ENCODE peak calls at places on chromosomes 1 and 21, in five cellular contexts. O is body of pancreas, A is adrenal gland, T is choroid plexus epithelial cell, Y is MM.1S. P is an unnamed sample.

GRCh38 chr1:119139393-119139792 is 1.1 kb downstream of the WARS2 start:
- DNase-seq in O (no peak), A (no peak), T (no peak), Y (peak; percentile 49), P (no peak)

GRCh38 chr1:97870574-97870973 is 50.3 kb downstream of the DPYD start:
- DNase-seq in O (no peak), A (no peak), T (no peak), Y (no peak), P (no peak)

GRCh38 chr1:169486281-169486904 is 649 bp upstream of the SLC19A2 start:
- DNase-seq in O (peak; percentile 28), A (peak; percentile 73), T (peak; percentile 70), Y (no peak), P (peak; percentile 66)

GRCh38 chr1:101302831-101303511 is 66.2 kb downstream of the S1PR1 start:
- DNase-seq in O (no peak), A (peak; percentile 44), T (no peak), Y (no peak), P (peak; percentile 39)

GRCh38 chr1:196209983-196210382 is 398.3 kb downstream of the KCNT2 start:
- DNase-seq in O (no peak), A (no peak), T (peak; percentile 19), Y (no peak), P (peak; percentile 64)

GRCh38 chr1:22323141-22323845 is 128.4 kb upstream of the ZBTB40 start:
- DNase-seq in O (no peak), A (no peak), T (no peak), Y (no peak), P (no peak)

GRCh38 chr1:59128784-59129227 is 168.1 kb upstream of the FGGY start:
- DNase-seq in O (no peak), A (no peak), T (peak; percentile 43), Y (no peak), P (peak; percentile 79)

GRCh38 chr1:2914702-2915101 is 106.6 kb upstream of the ACTRT2 start:
- DNase-seq in O (no peak), A (no peak), T (no peak), Y (no peak), P (no peak)

GRCh38 chr1:4597020-4597419 is 57.4 kb upstream of the AJAP1 start:
- DNase-seq in O (no peak), A (no peak), T (no peak), Y (no peak), P (no peak)

GRCh38 chr1:118949317-118949716 is 38.8 kb downstream of the TBX15 start:
- DNase-seq in O (peak; percentile 5), A (no peak), T (peak; percentile 80), Y (no peak), P (peak; percentile 47)

GRCh38 chr21:42579456-42580075 is 65.9 kb downstream of the SLC37A1 start:
- DNase-seq in O (no peak), A (no peak), T (no peak), Y (no peak), P (no peak)

GRCh38 chr1:227885135-227885647 is 62.5 kb downstream of the WNT9A start:
- DNase-seq in O (no peak), A (no peak), T (no peak), Y (no peak), P (no peak)

GRCh38 chr1:25907473-25908058 is 1.3 kb upstream of the STMN1 start:
- DNase-seq in O (no peak), A (no peak), T (no peak), Y (no peak), P (no peak)

GRCh38 chr1:174358344-174358743 is 89.4 kb upstream of the GPR52 start:
- DNase-seq in O (no peak), A (no peak), T (peak; percentile 35), Y (no peak), P (no peak)

GRCh38 chr1:182671779-182672486 is 12.5 kb downstream of the RGS8 start:
- DNase-seq in O (no peak), A (no peak), T (no peak), Y (no peak), P (no peak)

GRCh38 chr1:43995984-43996732 is 4.8 kb downstream of the CCDC24 start:
- DNase-seq in O (no peak), A (no peak), T (no peak), Y (no peak), P (no peak)

GRCh38 chr1:84000954-84001495 is 2.1 kb upstream of the TTLL7 start:
- DNase-seq in O (no peak), A (no peak), T (peak; percentile 3), Y (peak; percentile 27), P (no peak)

GRCh38 chr1:92485374-92486250 is 1.1 kb downstream of the GFI1 start:
- DNase-seq in O (peak; percentile 87), A (peak; percentile 23), T (peak; percentile 85), Y (peak; percentile 96), P (no peak)

GRCh38 chr1:234840843-234841242 is 230.9 kb upstream of the IRF2BP2 start:
- DNase-seq in O (no peak), A (no peak), T (no peak), Y (no peak), P (no peak)

GRCh38 chr1:89615676-89616598 is 17.0 kb upstream of the LRRC8C start:
- DNase-seq in O (peak; percentile 21), A (no peak), T (no peak), Y (peak; percentile 30), P (no peak)

GRCh38 chr1:116677474-116678062 is 10.0 kb upstream of the IGSF3 start:
- DNase-seq in O (no peak), A (no peak), T (no peak), Y (no peak), P (no peak)

GRCh38 chr1:234600418-234601216 is 9.4 kb downstream of the IRF2BP2 start:
- DNase-seq in O (peak; percentile 81), A (peak; percentile 66), T (peak; percentile 67), Y (peak; percentile 80), P (peak; percentile 72)

GRCh38 chr1:107141491-107142369 is 891 bp downstream of the NTNG1 start:
- DNase-seq in O (no peak), A (no peak), T (peak; percentile 68), Y (peak; percentile 19), P (peak; percentile 66)

GRCh38 chr1:107358611-107359342 is 217.9 kb downstream of the NTNG1 start:
- DNase-seq in O (no peak), A (no peak), T (no peak), Y (no peak), P (no peak)

GRCh38 chr1:211017066-211017691 is 116.8 kb downstream of the KCNH1 start:
- DNase-seq in O (no peak), A (no peak), T (no peak), Y (no peak), P (no peak)

GRCh38 chr1:168179411-168180147 is 817 bp downstream of the TIPRL start:
- DNase-seq in O (no peak), A (no peak), T (peak; percentile 45), Y (peak; percentile 37), P (peak; percentile 20)

GRCh38 chr1:5949761-5950100 is 42.5 kb downstream of the NPHP4 start:
- DNase-seq in O (no peak), A (no peak), T (no peak), Y (no peak), P (no peak)

GRCh38 chr1:6956488-6957159 is 171.4 kb downstream of the CAMTA1 start:
- DNase-seq in O (no peak), A (no peak), T (no peak), Y (no peak), P (no peak)

GRCh38 chr1:227793948-227794812 is 21.3 kb upstream of the PRSS38 start:
- DNase-seq in O (peak; percentile 28), A (no peak), T (peak; percentile 70), Y (no peak), P (peak; percentile 71)

GRCh38 chr1:185170291-185170848 is 13.4 kb downstream of the SWT1 start:
- DNase-seq in O (peak; percentile 50), A (peak; percentile 54), T (peak; percentile 80), Y (peak; percentile 76), P (peak; percentile 75)

GRCh38 chr1:5927506-5928370 is 64.5 kb downstream of the NPHP4 start:
- DNase-seq in O (no peak), A (no peak), T (no peak), Y (no peak), P (no peak)

GRCh38 chr1:10720635-10721034 is 75.8 kb downstream of the CASZ1 start:
- DNase-seq in O (no peak), A (no peak), T (no peak), Y (no peak), P (no peak)

GRCh38 chr1:85583355-85584263 is 3.0 kb downstream of the CCN1 start:
- DNase-seq in O (no peak), A (no peak), T (peak; percentile 53), Y (no peak), P (peak; percentile 77)
- H3K4me3 ChIP-seq in O (no peak overlapping the region), A (no peak overlapping the region), T (peak overlapping the region; percentile 70), Y (no peak overlapping the region), P (peak overlapping the region; percentile 94)

GRCh38 chr1:33298623-33299277 is 22.1 kb downstream of the A3GALT2 start:
- DNase-seq in O (peak; percentile 67), A (peak; percentile 79), T (peak; percentile 74), Y (peak; percentile 58), P (peak; percentile 71)

GRCh38 chr1:33296824-33297223 is 24.1 kb downstream of the A3GALT2 start:
- DNase-seq in O (no peak), A (no peak), T (no peak), Y (no peak), P (no peak)

GRCh38 chr1:33296082-33296458 is 24.8 kb downstream of the A3GALT2 start:
- DNase-seq in O (no peak), A (no peak), T (no peak), Y (no peak), P (no peak)

GRCh38 chr1:33299461-33300155 is 21.3 kb downstream of the A3GALT2 start:
- DNase-seq in O (no peak), A (no peak), T (no peak), Y (no peak), P (no peak)

DNA sequence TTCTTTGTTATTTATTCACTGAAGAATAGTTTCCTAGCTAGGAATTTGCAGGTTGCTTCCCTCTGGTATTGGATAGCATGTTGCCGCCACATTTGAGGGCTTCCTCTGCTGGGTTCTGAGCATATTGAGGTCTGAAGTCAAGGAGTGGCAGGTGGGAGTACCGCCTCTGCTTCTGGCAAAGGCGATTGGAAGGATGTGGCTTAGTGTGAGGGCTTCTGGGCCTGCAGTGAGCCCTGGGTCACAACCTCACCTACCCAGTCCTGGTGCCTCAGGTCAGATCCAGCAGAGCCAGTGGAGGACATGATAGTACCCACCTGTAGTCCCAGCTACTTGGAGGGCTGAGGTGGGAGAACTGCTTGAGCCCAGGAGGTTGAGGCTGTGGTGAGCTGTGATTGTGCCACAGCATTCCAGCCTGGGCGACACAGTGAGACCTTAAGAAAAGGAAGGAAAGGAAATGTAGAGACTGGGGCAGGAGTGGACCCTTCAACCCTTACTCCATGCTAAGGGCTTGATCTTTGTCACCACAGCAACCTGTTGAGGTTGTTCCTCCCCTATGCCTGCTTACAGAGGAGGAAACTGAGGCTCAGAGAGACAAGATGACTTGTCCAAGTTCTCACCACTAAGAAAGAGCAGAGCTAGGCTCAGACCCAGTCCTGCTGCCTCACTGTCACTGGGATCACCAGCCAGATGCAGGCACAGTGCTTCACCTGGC is 22.8 kb downstream of the A3GALT2 start:
- DNase-seq in O (no peak), A (no peak), T (no peak), Y (no peak), P (no peak)
- TF ChIP-seq CTCF in O (no peak), A (no peak), T (no peak), Y (no peak), P (no peak)

GRCh38 chr1:143735764-143736461 is 235.9 kb downstream of the FAM72C start:
- DNase-seq in O (no peak), A (no peak), T (no peak), Y (no peak), P (peak; percentile 20)

GRCh38 chr1:143736562-143736961 is 235.2 kb downstream of the FAM72C start:
- DNase-seq in O (no peak), A (no peak), T (no peak), Y (no peak), P (no peak)
- H3K4me3 ChIP-seq in O (no peak overlapping the region), A (no peak overlapping the region), T (no peak overlapping the region), Y (no peak overlapping the region), P (peak overlapping the region; percentile 42)

GRCh38 chr1:201463071-201463552 is 5.9 kb downstream of the PHLDA3 start:
- DNase-seq in O (no peak), A (no peak), T (peak; percentile 34), Y (no peak), P (no peak)
- TF ChIP-seq CTCF in O (no peak), A (no peak), T (peak; percentile 41), Y (peak; percentile 6), P (peak; percentile 34)

P was measured in fibroblast of pulmonary artery.